ENCODE peak calls at places on chromosomes 6 and 20, in eight cellular contexts. One of them, this sample, is unnamed.
A peak's percentile ranks its signal among the peaks of the same experiment; 100 is the strongest.

GRCh38 chr6:134550604-134551003 is 232.7 kb upstream of the SGK1 start:
- DNase-seq in CD8-positive, alpha-beta memory T cell: no peak
- DNase-seq in brain microvascular endothelial cell: peak; percentile 58
- DNase-seq in effector memory CD4-positive, alpha-beta T cell: no peak
- DNase-seq in bronchial epithelial cell: no peak
- DNase-seq in MM.1S: no peak
- DNase-seq in neural progenitor cell: no peak
- DNase-seq in kidney: no peak
- DNase-seq in this sample: no peak

GRCh38 chr6:29769336-29769735 is 46.1 kb downstream of the HLA-F start:
- DNase-seq in brain microvascular endothelial cell: no peak
- DNase-seq in effector memory CD4-positive, alpha-beta T cell: no peak
- DNase-seq in CD8-positive, alpha-beta memory T cell: no peak
- DNase-seq in neural progenitor cell: peak; percentile 38
- DNase-seq in MM.1S: no peak
- DNase-seq in kidney: no peak
- DNase-seq in bronchial epithelial cell: no peak
- DNase-seq in this sample: peak; percentile 2

GRCh38 chr6:135014353-135014832 is 40.2 kb downstream of the HBS1L start:
- DNase-seq in effector memory CD4-positive, alpha-beta T cell: no peak
- DNase-seq in MM.1S: peak; percentile 91
- DNase-seq in brain microvascular endothelial cell: no peak
- DNase-seq in bronchial epithelial cell: no peak
- DNase-seq in neural progenitor cell: no peak
- DNase-seq in CD8-positive, alpha-beta memory T cell: peak; percentile 58
- DNase-seq in kidney: no peak
- DNase-seq in this sample: no peak

GRCh38 chr20:3168079-3168828 is 5.1 kb downstream of the LZTS3 start:
- DNase-seq in brain microvascular endothelial cell: no peak
- DNase-seq in bronchial epithelial cell: no peak
- DNase-seq in CD8-positive, alpha-beta memory T cell: no peak
- DNase-seq in effector memory CD4-positive, alpha-beta T cell: no peak
- DNase-seq in MM.1S: no peak
- DNase-seq in kidney: peak; percentile 79
- DNase-seq in neural progenitor cell: peak; percentile 77
- DNase-seq in this sample: no peak

GRCh38 chr20:44039741-44040140 is 125.1 kb downstream of the TOX2 start:
- DNase-seq in CD8-positive, alpha-beta memory T cell: no peak
- DNase-seq in bronchial epithelial cell: no peak
- DNase-seq in neural progenitor cell: no peak
- DNase-seq in effector memory CD4-positive, alpha-beta T cell: no peak
- DNase-seq in MM.1S: no peak
- DNase-seq in brain microvascular endothelial cell: no peak
- DNase-seq in kidney: no peak
- DNase-seq in this sample: no peak

GRCh38 chr6:109461733-109462526 is 6.4 kb upstream of the MICAL1 start:
- DNase-seq in bronchial epithelial cell: peak; percentile 83
- DNase-seq in MM.1S: no peak
- DNase-seq in brain microvascular endothelial cell: no peak
- DNase-seq in neural progenitor cell: no peak
- DNase-seq in kidney: no peak
- DNase-seq in effector memory CD4-positive, alpha-beta T cell: no peak
- DNase-seq in CD8-positive, alpha-beta memory T cell: no peak
- DNase-seq in this sample: no peak

GRCh38 chr6:33651947-33652346 is 30.8 kb downstream of the ITPR3 start:
- DNase-seq in brain microvascular endothelial cell: no peak
- DNase-seq in CD8-positive, alpha-beta memory T cell: no peak
- DNase-seq in bronchial epithelial cell: no peak
- DNase-seq in neural progenitor cell: no peak
- DNase-seq in effector memory CD4-positive, alpha-beta T cell: no peak
- DNase-seq in kidney: no peak
- DNase-seq in MM.1S: no peak
- DNase-seq in this sample: no peak

GRCh38 chr6:158765509-158766068 is 53.6 kb downstream of the EZR start:
- DNase-seq in brain microvascular endothelial cell: no peak
- DNase-seq in CD8-positive, alpha-beta memory T cell: no peak
- DNase-seq in neural progenitor cell: no peak
- DNase-seq in kidney: no peak
- DNase-seq in effector memory CD4-positive, alpha-beta T cell: no peak
- DNase-seq in MM.1S: no peak
- DNase-seq in bronchial epithelial cell: no peak
- DNase-seq in this sample: no peak

GRCh38 chr6:159693894-159694545 is 979 bp upstream of the SOD2 start:
- DNase-seq in neural progenitor cell: no peak
- DNase-seq in bronchial epithelial cell: peak; percentile 91
- DNase-seq in MM.1S: no peak
- DNase-seq in brain microvascular endothelial cell: no peak
- DNase-seq in effector memory CD4-positive, alpha-beta T cell: peak; percentile 25
- DNase-seq in kidney: no peak
- DNase-seq in CD8-positive, alpha-beta memory T cell: peak; percentile 68
- DNase-seq in this sample: peak; percentile 98

GRCh38 chr6:84417261-84417660 is 189.8 kb upstream of the CEP162 start:
- DNase-seq in kidney: no peak
- DNase-seq in effector memory CD4-positive, alpha-beta T cell: no peak
- DNase-seq in MM.1S: no peak
- DNase-seq in brain microvascular endothelial cell: peak; percentile 8
- DNase-seq in bronchial epithelial cell: peak; percentile 48
- DNase-seq in neural progenitor cell: no peak
- DNase-seq in CD8-positive, alpha-beta memory T cell: no peak
- DNase-seq in this sample: no peak

GRCh38 chr6:149334201-149334600 is 16.7 kb downstream of the TAB2 start:
- DNase-seq in bronchial epithelial cell: peak; percentile 86
- DNase-seq in effector memory CD4-positive, alpha-beta T cell: no peak
- DNase-seq in CD8-positive, alpha-beta memory T cell: no peak
- DNase-seq in kidney: no peak
- DNase-seq in MM.1S: no peak
- DNase-seq in neural progenitor cell: no peak
- DNase-seq in brain microvascular endothelial cell: peak; percentile 36
- DNase-seq in this sample: no peak

GRCh38 chr20:17438436-17439039 is 92.6 kb downstream of the BFSP1 start:
- DNase-seq in neural progenitor cell: no peak
- DNase-seq in kidney: no peak
- DNase-seq in brain microvascular endothelial cell: no peak
- DNase-seq in effector memory CD4-positive, alpha-beta T cell: no peak
- DNase-seq in bronchial epithelial cell: no peak
- DNase-seq in CD8-positive, alpha-beta memory T cell: no peak
- DNase-seq in MM.1S: no peak
- DNase-seq in this sample: no peak

GRCh38 chr20:50008007-50008406 is 25.2 kb downstream of the SNAI1 start:
- DNase-seq in neural progenitor cell: peak; percentile 43
- DNase-seq in CD8-positive, alpha-beta memory T cell: no peak
- DNase-seq in bronchial epithelial cell: no peak
- DNase-seq in effector memory CD4-positive, alpha-beta T cell: no peak
- DNase-seq in MM.1S: no peak
- DNase-seq in brain microvascular endothelial cell: no peak
- DNase-seq in kidney: no peak
- DNase-seq in this sample: no peak

GRCh38 chr6:153231048-153231635 is 100.1 kb upstream of the RGS17 start:
- DNase-seq in bronchial epithelial cell: peak; percentile 48
- DNase-seq in brain microvascular endothelial cell: peak; percentile 66
- DNase-seq in MM.1S: peak; percentile 33
- DNase-seq in neural progenitor cell: peak; percentile 79
- DNase-seq in effector memory CD4-positive, alpha-beta T cell: no peak
- DNase-seq in CD8-positive, alpha-beta memory T cell: no peak
- DNase-seq in kidney: no peak
- DNase-seq in this sample: peak; percentile 37

GRCh38 chr6:28545955-28546354 is 20.3 kb downstream of the GPX5 start:
- DNase-seq in brain microvascular endothelial cell: no peak
- DNase-seq in CD8-positive, alpha-beta memory T cell: no peak
- DNase-seq in effector memory CD4-positive, alpha-beta T cell: no peak
- DNase-seq in bronchial epithelial cell: no peak
- DNase-seq in kidney: no peak
- DNase-seq in neural progenitor cell: no peak
- DNase-seq in MM.1S: no peak
- DNase-seq in this sample: no peak

GRCh38 chr6:89581669-89582068 is 56.9 kb downstream of the LYRM2 start:
- DNase-seq in neural progenitor cell: peak; percentile 46
- DNase-seq in MM.1S: no peak
- DNase-seq in effector memory CD4-positive, alpha-beta T cell: no peak
- DNase-seq in brain microvascular endothelial cell: no peak
- DNase-seq in bronchial epithelial cell: no peak
- DNase-seq in kidney: no peak
- DNase-seq in CD8-positive, alpha-beta memory T cell: no peak
- DNase-seq in this sample: no peak

GRCh38 chr20:8782804-8783203 is 286.1 kb upstream of the PLCB4 start:
- DNase-seq in MM.1S: no peak
- DNase-seq in kidney: no peak
- DNase-seq in CD8-positive, alpha-beta memory T cell: no peak
- DNase-seq in effector memory CD4-positive, alpha-beta T cell: no peak
- DNase-seq in neural progenitor cell: no peak
- DNase-seq in brain microvascular endothelial cell: peak; percentile 62
- DNase-seq in bronchial epithelial cell: no peak
- DNase-seq in this sample: no peak

GRCh38 chr6:38997128-38997761 is 51.3 kb upstream of the GLP1R start:
- DNase-seq in CD8-positive, alpha-beta memory T cell: peak; percentile 10
- DNase-seq in bronchial epithelial cell: peak; percentile 5
- DNase-seq in kidney: no peak
- DNase-seq in MM.1S: no peak
- DNase-seq in effector memory CD4-positive, alpha-beta T cell: no peak
- DNase-seq in brain microvascular endothelial cell: peak; percentile 25
- DNase-seq in neural progenitor cell: peak; percentile 75
- DNase-seq in this sample: peak; percentile 48

GRCh38 chr6:137261393-137262154 is 42.4 kb upstream of the IFNGR1 start:
- DNase-seq in CD8-positive, alpha-beta memory T cell: no peak
- DNase-seq in brain microvascular endothelial cell: peak; percentile 16
- DNase-seq in kidney: no peak
- DNase-seq in effector memory CD4-positive, alpha-beta T cell: no peak
- DNase-seq in neural progenitor cell: no peak
- DNase-seq in MM.1S: no peak
- DNase-seq in bronchial epithelial cell: peak; percentile 84
- DNase-seq in this sample: no peak

GRCh38 chr6:21986703-21987102 is 310.1 kb downstream of the PRL start:
- DNase-seq in bronchial epithelial cell: no peak
- DNase-seq in kidney: no peak
- DNase-seq in neural progenitor cell: no peak
- DNase-seq in effector memory CD4-positive, alpha-beta T cell: no peak
- DNase-seq in MM.1S: no peak
- DNase-seq in brain microvascular endothelial cell: no peak
- DNase-seq in CD8-positive, alpha-beta memory T cell: no peak
- DNase-seq in this sample: no peak
- H3K4me3 ChIP-seq in bronchial epithelial cell: no peak overlapping the region
- H3K4me3 ChIP-seq in kidney: no peak overlapping the region
- H3K4me3 ChIP-seq in neural progenitor cell: no peak overlapping the region
- H3K4me3 ChIP-seq in effector memory CD4-positive, alpha-beta T cell: no peak overlapping the region
- H3K4me3 ChIP-seq in MM.1S: no peak overlapping the region
- H3K4me3 ChIP-seq in brain microvascular endothelial cell: no peak overlapping the region
- H3K4me3 ChIP-seq in CD8-positive, alpha-beta memory T cell: no peak overlapping the region
- H3K4me3 ChIP-seq in this sample: no peak overlapping the region

DNA sequence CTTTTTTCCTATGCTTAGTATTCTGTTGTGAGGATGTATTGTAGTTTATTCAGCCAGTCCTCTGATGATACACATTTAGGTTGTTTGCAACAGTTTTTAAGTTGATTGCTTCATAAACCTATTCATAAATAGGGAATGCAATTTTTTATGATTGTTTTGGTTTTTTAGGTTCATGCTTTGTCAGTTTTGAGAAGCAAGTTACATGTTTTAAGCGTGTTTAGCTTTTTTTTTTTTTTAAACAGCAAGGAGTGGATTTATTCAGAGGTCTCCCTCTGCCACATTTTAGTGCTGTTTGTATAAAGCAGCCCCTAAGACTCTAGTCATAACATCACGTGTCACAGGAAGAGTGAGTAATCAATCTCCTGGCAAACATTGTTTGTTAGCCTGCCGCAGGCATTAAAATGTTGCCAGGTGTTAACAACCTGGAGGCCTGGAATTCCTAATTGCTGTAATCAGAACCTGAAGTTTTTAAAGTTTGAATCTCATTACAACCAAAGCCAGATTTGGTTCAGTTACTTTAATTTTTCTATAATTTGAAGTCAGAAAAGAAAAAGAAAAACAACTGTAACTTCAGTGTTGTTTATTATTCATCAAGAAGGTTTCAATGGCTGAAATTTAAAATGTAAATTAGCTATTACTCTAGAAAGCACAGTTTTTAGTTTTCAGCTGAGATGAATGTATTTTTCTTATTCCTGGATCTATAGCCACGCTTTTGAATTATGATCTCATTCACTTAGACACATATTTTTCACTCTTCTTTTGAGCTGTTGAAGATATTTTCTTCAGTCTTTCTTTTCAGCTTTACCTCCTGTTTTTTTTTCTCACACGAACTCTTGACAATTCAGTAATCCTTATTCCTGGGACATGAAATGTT is 59.2 kb downstream of the KCNS1 start:
- DNase-seq in brain microvascular endothelial cell: peak; percentile 31
- DNase-seq in bronchial epithelial cell: peak; percentile 96
- DNase-seq in kidney: no peak
- DNase-seq in MM.1S: no peak
- DNase-seq in neural progenitor cell: no peak
- DNase-seq in CD8-positive, alpha-beta memory T cell: no peak
- DNase-seq in effector memory CD4-positive, alpha-beta T cell: no peak
- DNase-seq in this sample: no peak
- H3K4me3 ChIP-seq in brain microvascular endothelial cell: no peak overlapping the region
- H3K4me3 ChIP-seq in bronchial epithelial cell: no peak overlapping the region
- H3K4me3 ChIP-seq in kidney: no peak overlapping the region
- H3K4me3 ChIP-seq in MM.1S: no peak overlapping the region
- H3K4me3 ChIP-seq in neural progenitor cell: no peak overlapping the region
- H3K4me3 ChIP-seq in CD8-positive, alpha-beta memory T cell: no peak overlapping the region
- H3K4me3 ChIP-seq in effector memory CD4-positive, alpha-beta T cell: no peak overlapping the region
- H3K4me3 ChIP-seq in this sample: no peak overlapping the region

DNA sequence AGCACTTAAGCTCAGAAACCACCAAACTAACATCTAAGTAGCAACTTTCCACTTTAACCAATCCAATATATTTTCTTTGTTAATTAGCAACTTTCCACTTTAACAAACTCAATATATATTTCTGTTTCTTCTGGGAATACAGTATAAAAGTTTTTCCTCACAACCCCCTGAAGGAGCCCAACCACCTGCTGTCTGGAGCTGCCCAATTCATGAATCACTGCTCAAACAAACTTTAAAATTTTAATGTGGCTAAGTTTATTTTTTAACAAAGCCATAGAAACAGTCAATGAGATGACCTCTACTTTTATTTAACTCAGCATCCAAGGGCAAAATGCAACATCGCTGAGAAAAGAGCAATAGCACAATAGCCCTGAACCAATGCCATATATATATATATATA is 500.1 kb downstream of the EPM2A start:
- DNase-seq in neural progenitor cell: no peak
- DNase-seq in MM.1S: no peak
- DNase-seq in bronchial epithelial cell: no peak
- DNase-seq in kidney: no peak
- DNase-seq in brain microvascular endothelial cell: no peak
- DNase-seq in effector memory CD4-positive, alpha-beta T cell: no peak
- DNase-seq in CD8-positive, alpha-beta memory T cell: no peak
- DNase-seq in this sample: no peak
- H3K4me3 ChIP-seq in neural progenitor cell: no peak overlapping the region
- H3K4me3 ChIP-seq in MM.1S: no peak overlapping the region
- H3K4me3 ChIP-seq in bronchial epithelial cell: no peak overlapping the region
- H3K4me3 ChIP-seq in kidney: no peak overlapping the region
- H3K4me3 ChIP-seq in brain microvascular endothelial cell: no peak overlapping the region
- H3K4me3 ChIP-seq in effector memory CD4-positive, alpha-beta T cell: no peak overlapping the region
- H3K4me3 ChIP-seq in CD8-positive, alpha-beta memory T cell: no peak overlapping the region
- H3K4me3 ChIP-seq in this sample: no peak overlapping the region

DNA sequence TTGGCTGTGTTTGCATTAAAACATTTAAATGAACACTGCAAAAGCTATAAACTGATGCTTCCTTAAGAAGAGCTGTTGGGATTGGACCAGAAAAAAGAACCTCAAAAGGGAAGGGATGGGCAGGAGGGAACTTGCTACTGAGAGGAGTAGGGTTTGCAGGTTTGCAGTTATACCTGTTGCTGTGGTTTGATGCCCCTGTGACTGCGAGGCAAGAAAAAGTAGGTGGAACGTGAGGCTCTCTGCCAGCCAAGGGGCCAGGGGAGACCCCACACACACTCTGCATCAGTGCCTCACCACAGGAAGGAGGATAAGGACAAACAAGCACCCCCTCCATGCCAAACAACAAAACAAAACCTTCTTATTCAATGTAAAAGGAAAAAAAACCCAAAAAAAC is 197.1 kb downstream of the BCAS1 start:
- DNase-seq in brain microvascular endothelial cell: no peak
- DNase-seq in CD8-positive, alpha-beta memory T cell: no peak
- DNase-seq in effector memory CD4-positive, alpha-beta T cell: no peak
- DNase-seq in MM.1S: peak; percentile 26
- DNase-seq in neural progenitor cell: no peak
- DNase-seq in kidney: no peak
- DNase-seq in bronchial epithelial cell: no peak
- DNase-seq in this sample: no peak
- H3K4me3 ChIP-seq in brain microvascular endothelial cell: no peak overlapping the region
- H3K4me3 ChIP-seq in CD8-positive, alpha-beta memory T cell: peak overlapping the region; percentile 59
- H3K4me3 ChIP-seq in effector memory CD4-positive, alpha-beta T cell: peak overlapping the region; percentile 8
- H3K4me3 ChIP-seq in MM.1S: peak overlapping the region; percentile 60
- H3K4me3 ChIP-seq in neural progenitor cell: no peak overlapping the region
- H3K4me3 ChIP-seq in kidney: peak overlapping the region; percentile 28
- H3K4me3 ChIP-seq in bronchial epithelial cell: no peak overlapping the region
- H3K4me3 ChIP-seq in this sample: no peak overlapping the region